ENCODE peak calls at places on chromosomes 11 and 22, in ten cellular contexts. H, F, L, T, Z, D, W, P, K and X are unnamed samples.

GRCh38 chr11:213111-213510 is 5.6 kb downstream of the RIC8A start:
- DNase-seq in H (no peak), F (no peak), L (no peak), T (no peak), Z (no peak), D (no peak), W (no peak), P (no peak), K (no peak), X (no peak)

GRCh38 chr22:22213231-22213630 is 31.4 kb upstream of the VPREB1 start:
- DNase-seq in H (no peak), F (no peak), L (no peak), T (no peak), Z (no peak), D (no peak), W (no peak), P (no peak), K (no peak), X (no peak)

GRCh38 chr22:46202897-46203589 is 47.0 kb downstream of the CDPF1 start:
- DNase-seq in H (no peak), F (no peak), L (no peak), T (no peak), Z (no peak), D (no peak), W (no peak), P (no peak), K (no peak), X (no peak)

GRCh38 chr11:295351-296205 is 3.7 kb downstream of the IFITM5 start:
- DNase-seq in H (no peak), F (no peak), L (no peak), T (no peak), Z (no peak), D (no peak), W (no peak), P (no peak), K (peak; percentile 22), X (no peak)

GRCh38 chr11:64456509-64457320 is 97.8 kb downstream of the RPS6KA4 start:
- DNase-seq in H (no peak), F (no peak), L (no peak), T (no peak), Z (no peak), D (no peak), W (no peak), P (no peak), K (no peak), X (no peak)

GRCh38 chr11:68936676-68937620 is 33.3 kb downstream of the IGHMBP2 start:
- DNase-seq in H (no peak), F (no peak), L (no peak), T (no peak), Z (no peak), D (no peak), W (no peak), P (no peak), K (no peak), X (no peak)

GRCh38 chr11:67301951-67302516 is 1.3 kb upstream of the SSH3 start:
- DNase-seq in H (peak; percentile 59), F (no peak), L (no peak), T (no peak), Z (no peak), D (no peak), W (no peak), P (no peak), K (peak; percentile 82), X (no peak)

GRCh38 chr11:27242591-27242990 is 120.4 kb downstream of the CCDC34 start:
- DNase-seq in H (no peak), F (no peak), L (no peak), T (no peak), Z (no peak), D (no peak), W (no peak), P (no peak), K (no peak), X (no peak)

GRCh38 chr22:26648761-26649363 is 8.5 kb upstream of the MIAT start:
- DNase-seq in H (no peak), F (no peak), L (no peak), T (no peak), Z (no peak), D (no peak), W (no peak), P (no peak), K (no peak), X (no peak)

GRCh38 chr11:114179234-114179941 is 116.8 kb upstream of the NNMT start:
- DNase-seq in H (peak; percentile 5), F (no peak), L (no peak), T (no peak), Z (no peak), D (peak; percentile 41), W (no peak), P (no peak), K (peak; percentile 88), X (no peak)

GRCh38 chr11:68214173-68215086 is 1.3 kb upstream of the KMT5B start:
- DNase-seq in H (no peak), F (no peak), L (peak; percentile 30), T (no peak), Z (no peak), D (no peak), W (peak; percentile 35), P (no peak), K (peak; percentile 48), X (no peak)

GRCh38 chr11:20112291-20113146 is 47.8 kb downstream of the DBX1 start:
- DNase-seq in H (peak; percentile 91), F (no peak), L (peak; percentile 15), T (peak; percentile 61), Z (no peak), D (no peak), W (no peak), P (peak; percentile 93), K (peak; percentile 91), X (no peak)

GRCh38 chr11:44589301-44589700 is 23.8 kb downstream of the CD82 start:
- DNase-seq in H (no peak), F (no peak), L (no peak), T (no peak), Z (no peak), D (no peak), W (no peak), P (peak; percentile 53), K (no peak), X (no peak)

GRCh38 chr11:86637976-86638375 is 34.4 kb downstream of the ME3 start:
- DNase-seq in H (no peak), F (no peak), L (peak; percentile 37), T (no peak), Z (no peak), D (no peak), W (no peak), P (no peak), K (no peak), X (peak; percentile 25)

GRCh38 chr11:96187779-96188624 is 155.0 kb downstream of the MAML2 start:
- DNase-seq in H (peak; percentile 26), F (no peak), L (peak; percentile 47), T (no peak), Z (no peak), D (no peak), W (no peak), P (peak; percentile 50), K (peak; percentile 60), X (no peak)

GRCh38 chr22:36546092-36546804 is 17.3 kb upstream of the EIF3D start:
- DNase-seq in H (peak; percentile 78), F (peak; percentile 63), L (peak; percentile 60), T (no peak), Z (no peak), D (peak; percentile 49), W (peak; percentile 66), P (peak; percentile 63), K (peak; percentile 39), X (peak; percentile 43)

GRCh38 chr22:31327786-31328544 is 18.2 kb downstream of the PATZ1 start:
- DNase-seq in H (no peak), F (no peak), L (no peak), T (no peak), Z (no peak), D (no peak), W (no peak), P (no peak), K (no peak), X (no peak)